ENCODE peak calls at places on chromosomes 4 and X, in five cellular contexts. One of them, this sample, is unnamed.

GRCh38 chr4:114378306-114378903 is 220.2 kb upstream of the UGT8 start:
- DNase-seq in NB4: no peak
- DNase-seq in astrocyte of the cerebellum: peak; percentile 32
- DNase-seq in AG09309: peak; percentile 16
- DNase-seq in OCI-LY7: no peak
- DNase-seq in this sample: no peak

GRCh38 chrX:54116391-54116790 is 66.7 kb downstream of the FAM120C start:
- DNase-seq in OCI-LY7: no peak
- DNase-seq in astrocyte of the cerebellum: no peak
- DNase-seq in NB4: peak; percentile 0
- DNase-seq in AG09309: no peak
- DNase-seq in this sample: no peak

GRCh38 chr4:89307446-89308160 is at the start of gene GPRIN3:
- DNase-seq in AG09309: no peak
- DNase-seq in astrocyte of the cerebellum: no peak
- DNase-seq in OCI-LY7: peak; percentile 67
- DNase-seq in NB4: no peak
- DNase-seq in this sample: no peak

GRCh38 chr4:183721207-183722081 is 62.4 kb downstream of the TRAPPC11 start:
- DNase-seq in astrocyte of the cerebellum: no peak
- DNase-seq in NB4: peak; percentile 77
- DNase-seq in AG09309: no peak
- DNase-seq in OCI-LY7: no peak
- DNase-seq in this sample: peak; percentile 83

GRCh38 chr4:176321589-176321988 is 1.8 kb downstream of the SPCS3 start:
- DNase-seq in NB4: no peak
- DNase-seq in OCI-LY7: no peak
- DNase-seq in AG09309: no peak
- DNase-seq in astrocyte of the cerebellum: no peak
- DNase-seq in this sample: no peak

GRCh38 chr4:25030283-25031076 is at the start of gene LGI2:
- DNase-seq in OCI-LY7: no peak
- DNase-seq in NB4: peak; percentile 30
- DNase-seq in astrocyte of the cerebellum: no peak
- DNase-seq in AG09309: no peak
- DNase-seq in this sample: no peak

GRCh38 chr4:25223770-25224375 is 10.0 kb upstream of the PI4K2B start:
- DNase-seq in astrocyte of the cerebellum: no peak
- DNase-seq in NB4: peak; percentile 51
- DNase-seq in AG09309: no peak
- DNase-seq in OCI-LY7: peak; percentile 57
- DNase-seq in this sample: no peak

GRCh38 chr4:142500966-142501365 is 345.1 kb downstream of the INPP4B start:
- DNase-seq in OCI-LY7: no peak
- DNase-seq in astrocyte of the cerebellum: no peak
- DNase-seq in NB4: no peak
- DNase-seq in AG09309: no peak
- DNase-seq in this sample: no peak

GRCh38 chr4:68948985-68949384 is 2.6 kb downstream of the UGT2A3 start:
- DNase-seq in OCI-LY7: no peak
- DNase-seq in NB4: no peak
- DNase-seq in astrocyte of the cerebellum: no peak
- DNase-seq in AG09309: no peak
- DNase-seq in this sample: no peak

GRCh38 chrX:77451041-77451440 is 3.9 kb downstream of the FGF16 start:
- DNase-seq in OCI-LY7: no peak
- DNase-seq in astrocyte of the cerebellum: no peak
- DNase-seq in AG09309: no peak
- DNase-seq in NB4: no peak
- DNase-seq in this sample: no peak

GRCh38 chr4:95268819-95269565 is 279.8 kb downstream of the UNC5C start:
- DNase-seq in NB4: no peak
- DNase-seq in astrocyte of the cerebellum: peak; percentile 6
- DNase-seq in OCI-LY7: no peak
- DNase-seq in AG09309: no peak
- DNase-seq in this sample: no peak

GRCh38 chr4:153988446-153988845 is 199.6 kb upstream of the SFRP2 start:
- DNase-seq in astrocyte of the cerebellum: peak; percentile 53
- DNase-seq in NB4: no peak
- DNase-seq in AG09309: no peak
- DNase-seq in OCI-LY7: no peak
- DNase-seq in this sample: no peak

GRCh38 chr4:39638358-39639239 is at the start of gene SMIM14:
- DNase-seq in AG09309: peak; percentile 91
- DNase-seq in NB4: peak; percentile 100
- DNase-seq in OCI-LY7: peak; percentile 41
- DNase-seq in astrocyte of the cerebellum: peak; percentile 93
- DNase-seq in this sample: peak; percentile 99
- TF ChIP-seq CTCF in AG09309: no peak
- TF ChIP-seq CTCF in NB4: no peak
- TF ChIP-seq CTCF in OCI-LY7: no peak
- TF ChIP-seq CTCF in astrocyte of the cerebellum: no peak
- TF ChIP-seq CTCF in this sample: peak; percentile 30

DNA sequence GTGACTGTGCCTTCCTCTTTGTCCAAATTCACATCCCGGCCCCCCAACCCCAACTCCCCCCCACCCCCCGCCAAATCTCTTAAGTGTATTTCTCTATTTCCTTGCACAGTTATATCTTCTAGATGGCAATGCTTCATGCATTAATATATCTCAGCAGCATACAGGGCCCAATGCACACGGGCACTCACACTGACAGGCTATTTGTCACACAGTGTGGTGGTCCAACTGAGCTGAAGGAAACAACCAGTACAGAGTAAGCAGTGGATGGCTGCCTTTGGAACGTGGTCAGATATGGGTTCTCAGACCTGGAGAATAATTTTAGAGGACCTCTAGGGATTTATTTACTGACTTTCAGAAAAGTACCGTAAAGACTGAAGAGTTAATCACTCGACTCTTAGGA is 684 bp downstream of the EXOC1 start:
- DNase-seq in OCI-LY7: peak; percentile 23
- DNase-seq in AG09309: no peak
- DNase-seq in NB4: peak; percentile 30
- DNase-seq in astrocyte of the cerebellum: no peak
- DNase-seq in this sample: no peak
- TF ChIP-seq CTCF in OCI-LY7: no peak
- TF ChIP-seq CTCF in AG09309: no peak
- TF ChIP-seq CTCF in NB4: no peak
- TF ChIP-seq CTCF in astrocyte of the cerebellum: no peak
- TF ChIP-seq CTCF in this sample: no peak

GRCh38 chr4:138981930-138982390 is 33.6 kb upstream of the NOCT start:
- DNase-seq in NB4: peak; percentile 69
- DNase-seq in OCI-LY7: no peak
- DNase-seq in astrocyte of the cerebellum: no peak
- DNase-seq in AG09309: peak; percentile 14
- DNase-seq in this sample: no peak
- TF ChIP-seq CTCF in NB4: peak; percentile 19
- TF ChIP-seq CTCF in OCI-LY7: no peak
- TF ChIP-seq CTCF in astrocyte of the cerebellum: peak; percentile 25
- TF ChIP-seq CTCF in AG09309: peak; percentile 33
- TF ChIP-seq CTCF in this sample: no peak

DNA sequence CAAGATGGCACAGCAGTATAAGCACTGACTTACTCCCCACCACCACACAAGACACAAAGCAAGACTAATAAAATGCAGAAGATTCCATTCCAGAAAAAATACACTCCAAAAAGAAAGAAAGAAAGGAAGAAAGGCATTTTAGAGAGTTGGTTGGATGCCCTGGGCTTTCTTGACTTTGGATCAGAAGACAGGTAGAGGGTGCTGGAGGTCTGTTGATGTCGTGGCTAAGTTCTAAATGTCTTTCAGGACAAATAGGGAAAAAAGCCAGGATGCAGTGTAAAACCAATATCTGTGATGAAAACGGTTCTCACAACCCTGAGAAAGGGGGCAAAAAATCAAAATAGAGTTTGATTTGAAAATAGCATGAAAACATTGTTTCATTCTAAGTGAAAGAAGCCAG is 555.2 kb upstream of the PRKX start:
- DNase-seq in AG09309: no peak
- DNase-seq in OCI-LY7: no peak
- DNase-seq in NB4: no peak
- DNase-seq in astrocyte of the cerebellum: no peak
- DNase-seq in this sample: no peak
- TF ChIP-seq CTCF in AG09309: no peak
- TF ChIP-seq CTCF in OCI-LY7: no peak
- TF ChIP-seq CTCF in NB4: no peak
- TF ChIP-seq CTCF in astrocyte of the cerebellum: no peak
- TF ChIP-seq CTCF in this sample: no peak

DNA sequence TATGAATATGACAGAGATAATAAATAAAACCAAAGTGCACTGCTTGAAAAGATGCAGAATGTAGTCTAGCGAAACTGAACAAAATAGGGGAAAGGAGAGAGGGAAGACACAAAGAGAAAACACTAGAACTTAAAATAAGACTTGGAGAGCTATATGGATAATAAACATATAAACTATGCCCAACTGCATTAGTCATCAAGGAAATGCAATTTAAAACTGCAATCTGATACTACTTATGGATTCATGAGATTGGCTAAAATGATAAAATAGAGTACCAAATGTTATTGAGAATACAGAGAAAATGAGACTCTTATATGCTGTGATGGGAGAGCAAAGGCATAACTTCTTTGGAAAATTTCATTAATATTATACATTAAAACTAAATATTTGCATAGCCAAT is 81.9 kb upstream of the BANK1 start:
- DNase-seq in NB4: no peak
- DNase-seq in OCI-LY7: no peak
- DNase-seq in AG09309: no peak
- DNase-seq in astrocyte of the cerebellum: no peak
- DNase-seq in this sample: no peak
- TF ChIP-seq CTCF in NB4: no peak
- TF ChIP-seq CTCF in OCI-LY7: no peak
- TF ChIP-seq CTCF in AG09309: no peak
- TF ChIP-seq CTCF in astrocyte of the cerebellum: no peak
- TF ChIP-seq CTCF in this sample: no peak

GRCh38 chr4:164789047-164789446 is 35.1 kb downstream of the SMIM31 start:
- DNase-seq in OCI-LY7: no peak
- DNase-seq in astrocyte of the cerebellum: no peak
- DNase-seq in AG09309: no peak
- DNase-seq in NB4: no peak
- DNase-seq in this sample: no peak
- TF ChIP-seq CTCF in OCI-LY7: no peak
- TF ChIP-seq CTCF in astrocyte of the cerebellum: no peak
- TF ChIP-seq CTCF in AG09309: no peak
- TF ChIP-seq CTCF in NB4: no peak
- TF ChIP-seq CTCF in this sample: no peak

GRCh38 chr4:110344165-110344564 is 131.8 kb upstream of the ENPEP start:
- DNase-seq in NB4: peak; percentile 7
- DNase-seq in astrocyte of the cerebellum: peak; percentile 11
- DNase-seq in OCI-LY7: no peak
- DNase-seq in AG09309: no peak
- DNase-seq in this sample: no peak
- TF ChIP-seq CTCF in NB4: no peak
- TF ChIP-seq CTCF in astrocyte of the cerebellum: peak; percentile 35
- TF ChIP-seq CTCF in OCI-LY7: peak; percentile 25
- TF ChIP-seq CTCF in AG09309: no peak
- TF ChIP-seq CTCF in this sample: no peak

GRCh38 chr4:44662623-44663006 is 11.2 kb upstream of the YIPF7 start:
- DNase-seq in OCI-LY7: no peak
- DNase-seq in AG09309: no peak
- DNase-seq in NB4: peak; percentile 30
- DNase-seq in astrocyte of the cerebellum: no peak
- DNase-seq in this sample: no peak
- TF ChIP-seq CTCF in OCI-LY7: no peak
- TF ChIP-seq CTCF in AG09309: no peak
- TF ChIP-seq CTCF in NB4: no peak
- TF ChIP-seq CTCF in astrocyte of the cerebellum: no peak
- TF ChIP-seq CTCF in this sample: no peak

This sample was measured in esophagus muscularis mucosa.